ENCODE peak calls at places on chromosomes 1 and 21, in nine cellular contexts. One of them, this sample, is unnamed.

GRCh38 chr1:26327956-26328362 is 10.2 kb downstream of the CD52 start:
- DNase-seq in MCF 10A: no peak
- DNase-seq in IMR-90: no peak
- DNase-seq in uterus: no peak
- DNase-seq in foreskin keratinocyte: no peak
- DNase-seq in AG04449: no peak
- DNase-seq in B cell: no peak
- DNase-seq in fibroblast of mammary gland: no peak
- DNase-seq in coronary artery: no peak
- DNase-seq in this sample: no peak

GRCh38 chr1:172135076-172135672 is 285.3 kb upstream of the C1orf105 start:
- DNase-seq in MCF 10A: peak
- DNase-seq in IMR-90: no peak
- DNase-seq in uterus: no peak
- DNase-seq in foreskin keratinocyte: no peak
- DNase-seq in AG04449: no peak
- DNase-seq in B cell: peak
- DNase-seq in fibroblast of mammary gland: peak
- DNase-seq in coronary artery: no peak
- DNase-seq in this sample: peak

GRCh38 chr1:20180221-20181207 is 5.4 kb upstream of the UBXN10 start:
- DNase-seq in MCF 10A: no peak
- DNase-seq in IMR-90: no peak
- DNase-seq in uterus: no peak
- DNase-seq in foreskin keratinocyte: no peak
- DNase-seq in AG04449: no peak
- DNase-seq in B cell: no peak
- DNase-seq in fibroblast of mammary gland: no peak
- DNase-seq in coronary artery: no peak
- DNase-seq in this sample: no peak

GRCh38 chr1:48216276-48216675 is 6.2 kb upstream of the SLC5A9 start:
- DNase-seq in MCF 10A: no peak
- DNase-seq in IMR-90: no peak
- DNase-seq in uterus: no peak
- DNase-seq in foreskin keratinocyte: no peak
- DNase-seq in AG04449: no peak
- DNase-seq in B cell: no peak
- DNase-seq in fibroblast of mammary gland: no peak
- DNase-seq in coronary artery: no peak
- DNase-seq in this sample: no peak

GRCh38 chr1:54487571-54488050 is 60.4 kb upstream of the ACOT11 start:
- DNase-seq in MCF 10A: no peak
- DNase-seq in IMR-90: no peak
- DNase-seq in uterus: no peak
- DNase-seq in foreskin keratinocyte: no peak
- DNase-seq in AG04449: no peak
- DNase-seq in B cell: no peak
- DNase-seq in fibroblast of mammary gland: no peak
- DNase-seq in coronary artery: no peak
- DNase-seq in this sample: no peak

GRCh38 chr1:45012639-45013278 is 705 bp downstream of the UROD start:
- DNase-seq in MCF 10A: peak
- DNase-seq in IMR-90: peak
- DNase-seq in uterus: peak
- DNase-seq in foreskin keratinocyte: peak
- DNase-seq in AG04449: no peak
- DNase-seq in B cell: peak
- DNase-seq in fibroblast of mammary gland: peak
- DNase-seq in coronary artery: no peak
- DNase-seq in this sample: peak

GRCh38 chr21:35336534-35336933 is 287.4 kb upstream of the RUNX1 start:
- DNase-seq in MCF 10A: no peak
- DNase-seq in IMR-90: no peak
- DNase-seq in uterus: no peak
- DNase-seq in foreskin keratinocyte: no peak
- DNase-seq in AG04449: no peak
- DNase-seq in B cell: no peak
- DNase-seq in fibroblast of mammary gland: peak
- DNase-seq in coronary artery: no peak
- DNase-seq in this sample: no peak

GRCh38 chr1:174077755-174078490 is 55.8 kb upstream of the RC3H1 start:
- DNase-seq in MCF 10A: no peak
- DNase-seq in IMR-90: no peak
- DNase-seq in uterus: no peak
- DNase-seq in foreskin keratinocyte: no peak
- DNase-seq in AG04449: no peak
- DNase-seq in B cell: no peak
- DNase-seq in fibroblast of mammary gland: no peak
- DNase-seq in coronary artery: no peak
- DNase-seq in this sample: peak

GRCh38 chr1:13590486-13590885 is 6.9 kb downstream of the PDPN start:
- DNase-seq in MCF 10A: peak
- DNase-seq in IMR-90: no peak
- DNase-seq in uterus: no peak
- DNase-seq in foreskin keratinocyte: no peak
- DNase-seq in AG04449: no peak
- DNase-seq in B cell: no peak
- DNase-seq in fibroblast of mammary gland: no peak
- DNase-seq in coronary artery: no peak
- DNase-seq in this sample: no peak

GRCh38 chr1:19336543-19336942 is 24.4 kb downstream of the SLC66A1 start:
- DNase-seq in MCF 10A: no peak
- DNase-seq in IMR-90: peak
- DNase-seq in uterus: no peak
- DNase-seq in foreskin keratinocyte: no peak
- DNase-seq in AG04449: no peak
- DNase-seq in B cell: no peak
- DNase-seq in fibroblast of mammary gland: peak
- DNase-seq in coronary artery: no peak
- DNase-seq in this sample: no peak

GRCh38 chr1:84365225-84366221 is 32.8 kb upstream of the DNASE2B start:
- DNase-seq in MCF 10A: peak
- DNase-seq in IMR-90: peak
- DNase-seq in uterus: no peak
- DNase-seq in foreskin keratinocyte: peak
- DNase-seq in AG04449: peak
- DNase-seq in B cell: no peak
- DNase-seq in fibroblast of mammary gland: peak
- DNase-seq in coronary artery: no peak
- DNase-seq in this sample: peak

GRCh38 chr1:184219414-184219813 is 167.4 kb upstream of the C1orf21 start:
- DNase-seq in MCF 10A: no peak
- DNase-seq in IMR-90: no peak
- DNase-seq in uterus: no peak
- DNase-seq in foreskin keratinocyte: no peak
- DNase-seq in AG04449: no peak
- DNase-seq in B cell: no peak
- DNase-seq in fibroblast of mammary gland: peak
- DNase-seq in coronary artery: no peak
- DNase-seq in this sample: no peak

GRCh38 chr1:156623946-156624813 is 5.0 kb downstream of the HAPLN2 start:
- DNase-seq in MCF 10A: peak
- DNase-seq in IMR-90: peak
- DNase-seq in uterus: peak
- DNase-seq in foreskin keratinocyte: no peak
- DNase-seq in AG04449: no peak
- DNase-seq in B cell: peak
- DNase-seq in fibroblast of mammary gland: peak
- DNase-seq in coronary artery: no peak
- DNase-seq in this sample: peak

GRCh38 chr1:199463521-199464127 is 563.9 kb upstream of the NR5A2 start:
- DNase-seq in MCF 10A: peak
- DNase-seq in IMR-90: peak
- DNase-seq in uterus: no peak
- DNase-seq in foreskin keratinocyte: peak
- DNase-seq in AG04449: peak
- DNase-seq in B cell: peak
- DNase-seq in fibroblast of mammary gland: peak
- DNase-seq in coronary artery: no peak
- DNase-seq in this sample: peak

GRCh38 chr1:9590201-9590600 is 1.5 kb downstream of the TMEM201 start:
- DNase-seq in MCF 10A: no peak
- DNase-seq in IMR-90: no peak
- DNase-seq in uterus: no peak
- DNase-seq in foreskin keratinocyte: no peak
- DNase-seq in AG04449: no peak
- DNase-seq in B cell: no peak
- DNase-seq in fibroblast of mammary gland: no peak
- DNase-seq in coronary artery: no peak
- DNase-seq in this sample: no peak

GRCh38 chr1:9589144-9589718 is 520 bp downstream of the TMEM201 start:
- DNase-seq in MCF 10A: peak
- DNase-seq in IMR-90: peak
- DNase-seq in uterus: peak
- DNase-seq in foreskin keratinocyte: no peak
- DNase-seq in AG04449: no peak
- DNase-seq in B cell: peak
- DNase-seq in fibroblast of mammary gland: peak
- DNase-seq in coronary artery: peak
- DNase-seq in this sample: peak

GRCh38 chr1:9589719-9590157 is 1.0 kb downstream of the TMEM201 start:
- DNase-seq in MCF 10A: peak
- DNase-seq in IMR-90: peak
- DNase-seq in uterus: no peak
- DNase-seq in foreskin keratinocyte: peak
- DNase-seq in AG04449: no peak
- DNase-seq in B cell: no peak
- DNase-seq in fibroblast of mammary gland: peak
- DNase-seq in coronary artery: peak
- DNase-seq in this sample: no peak

GRCh38 chr1:9586147-9586766 is 2.5 kb upstream of the TMEM201 start:
- DNase-seq in MCF 10A: no peak
- DNase-seq in IMR-90: no peak
- DNase-seq in uterus: no peak
- DNase-seq in foreskin keratinocyte: no peak
- DNase-seq in AG04449: no peak
- DNase-seq in B cell: no peak
- DNase-seq in fibroblast of mammary gland: no peak
- DNase-seq in coronary artery: no peak
- DNase-seq in this sample: no peak

GRCh38 chr1:9588551-9589143 is at the start of gene TMEM201:
- DNase-seq in MCF 10A: peak
- DNase-seq in IMR-90: peak
- DNase-seq in uterus: peak
- DNase-seq in foreskin keratinocyte: peak
- DNase-seq in AG04449: peak
- DNase-seq in B cell: peak
- DNase-seq in fibroblast of mammary gland: peak
- DNase-seq in coronary artery: peak
- DNase-seq in this sample: peak
- TF ChIP-seq CTCF in MCF 10A: peak
- TF ChIP-seq CTCF in IMR-90: peak
- TF ChIP-seq CTCF in uterus: peak
- TF ChIP-seq CTCF in foreskin keratinocyte: peak
- TF ChIP-seq CTCF in AG04449: peak
- TF ChIP-seq CTCF in B cell: peak
- TF ChIP-seq CTCF in fibroblast of mammary gland: no peak
- TF ChIP-seq CTCF in coronary artery: peak
- TF ChIP-seq CTCF in this sample: peak

DNA sequence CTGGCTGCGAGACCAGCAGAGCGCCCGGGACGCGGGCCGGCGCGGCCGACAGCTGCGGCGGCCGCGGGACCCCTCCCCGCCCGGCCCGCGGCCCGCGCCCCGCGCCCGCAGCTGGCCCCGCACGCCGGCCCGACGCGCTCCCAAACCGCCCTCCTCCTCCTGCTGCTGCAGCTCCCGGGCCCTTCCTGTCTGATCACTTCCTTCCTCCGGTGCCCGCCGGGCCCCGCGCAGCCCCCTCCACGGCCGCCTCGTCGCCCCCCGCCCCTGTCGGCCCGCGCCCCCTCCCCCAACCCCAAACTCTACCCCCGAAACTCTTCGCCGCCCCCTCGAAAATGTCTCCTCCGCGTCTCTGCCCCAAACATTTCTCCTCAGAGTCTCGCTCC is 586 bp downstream of the LUZP1 start:
- DNase-seq in MCF 10A: no peak
- DNase-seq in IMR-90: no peak
- DNase-seq in uterus: peak
- DNase-seq in foreskin keratinocyte: no peak
- DNase-seq in AG04449: no peak
- DNase-seq in B cell: no peak
- DNase-seq in fibroblast of mammary gland: no peak
- DNase-seq in coronary artery: no peak
- DNase-seq in this sample: no peak
- TF ChIP-seq CTCF in MCF 10A: no peak
- TF ChIP-seq CTCF in IMR-90: no peak
- TF ChIP-seq CTCF in uterus: no peak
- TF ChIP-seq CTCF in foreskin keratinocyte: no peak
- TF ChIP-seq CTCF in AG04449: no peak
- TF ChIP-seq CTCF in B cell: no peak
- TF ChIP-seq CTCF in fibroblast of mammary gland: no peak
- TF ChIP-seq CTCF in coronary artery: no peak
- TF ChIP-seq CTCF in this sample: no peak

GRCh38 chr21:16322423-16322822 is 592.6 kb downstream of the USP25 start:
- DNase-seq in MCF 10A: no peak
- DNase-seq in IMR-90: no peak
- DNase-seq in uterus: no peak
- DNase-seq in foreskin keratinocyte: no peak
- DNase-seq in AG04449: no peak
- DNase-seq in B cell: no peak
- DNase-seq in fibroblast of mammary gland: no peak
- DNase-seq in coronary artery: no peak
- DNase-seq in this sample: peak

GRCh38 chr21:16323586-16323985 is 593.8 kb downstream of the USP25 start:
- DNase-seq in MCF 10A: no peak
- DNase-seq in IMR-90: peak
- DNase-seq in uterus: no peak
- DNase-seq in foreskin keratinocyte: no peak
- DNase-seq in AG04449: peak
- DNase-seq in B cell: no peak
- DNase-seq in fibroblast of mammary gland: peak
- DNase-seq in coronary artery: no peak
- DNase-seq in this sample: peak

GRCh38 chr21:16320110-16320509 is 590.3 kb downstream of the USP25 start:
- DNase-seq in MCF 10A: no peak
- DNase-seq in IMR-90: no peak
- DNase-seq in uterus: no peak
- DNase-seq in foreskin keratinocyte: no peak
- DNase-seq in AG04449: no peak
- DNase-seq in B cell: no peak
- DNase-seq in fibroblast of mammary gland: no peak
- DNase-seq in coronary artery: no peak
- DNase-seq in this sample: no peak

GRCh38 chr21:16318651-16319300 is 589.0 kb downstream of the USP25 start:
- DNase-seq in MCF 10A: no peak
- DNase-seq in IMR-90: no peak
- DNase-seq in uterus: no peak
- DNase-seq in foreskin keratinocyte: no peak
- DNase-seq in AG04449: no peak
- DNase-seq in B cell: no peak
- DNase-seq in fibroblast of mammary gland: no peak
- DNase-seq in coronary artery: no peak
- DNase-seq in this sample: no peak

GRCh38 chr21:16324630-16325029 is 594.8 kb downstream of the USP25 start:
- DNase-seq in MCF 10A: no peak
- DNase-seq in IMR-90: no peak
- DNase-seq in uterus: no peak
- DNase-seq in foreskin keratinocyte: no peak
- DNase-seq in AG04449: no peak
- DNase-seq in B cell: no peak
- DNase-seq in fibroblast of mammary gland: peak
- DNase-seq in coronary artery: no peak
- DNase-seq in this sample: peak
- TF ChIP-seq CTCF in MCF 10A: no peak
- TF ChIP-seq CTCF in IMR-90: no peak
- TF ChIP-seq CTCF in uterus: no peak
- TF ChIP-seq CTCF in foreskin keratinocyte: no peak
- TF ChIP-seq CTCF in AG04449: no peak
- TF ChIP-seq CTCF in B cell: no peak
- TF ChIP-seq CTCF in fibroblast of mammary gland: no peak
- TF ChIP-seq CTCF in coronary artery: no peak
- TF ChIP-seq CTCF in this sample: no peak

GRCh38 chr21:18384771-18385170 is 18.8 kb downstream of the TMPRSS15 start:
- DNase-seq in MCF 10A: peak
- DNase-seq in IMR-90: no peak
- DNase-seq in uterus: no peak
- DNase-seq in foreskin keratinocyte: no peak
- DNase-seq in AG04449: no peak
- DNase-seq in B cell: peak
- DNase-seq in fibroblast of mammary gland: peak
- DNase-seq in coronary artery: no peak
- DNase-seq in this sample: peak
- TF ChIP-seq CTCF in MCF 10A: peak
- TF ChIP-seq CTCF in IMR-90: no peak
- TF ChIP-seq CTCF in uterus: no peak
- TF ChIP-seq CTCF in foreskin keratinocyte: peak
- TF ChIP-seq CTCF in AG04449: peak
- TF ChIP-seq CTCF in B cell: peak
- TF ChIP-seq CTCF in fibroblast of mammary gland: peak
- TF ChIP-seq CTCF in coronary artery: no peak
- TF ChIP-seq CTCF in this sample: peak

This sample was measured in choroid plexus epithelial cell.